ENCODE peak calls at places on chromosomes 7 and 10, in seven cellular contexts. R, D, N, J, B, T and X are unnamed samples.

GRCh38 chr7:105794741-105795729 is 81.4 kb downstream of the ATXN7L1 start:
- DNase-seq in R (no peak), D (no peak), N (no peak), J (no peak), B (no peak), T (no peak), X (no peak)

GRCh38 chr10:99659868-99660366 is 608 bp downstream of the ENTPD7 start:
- DNase-seq in R (no peak), D (no peak), N (peak; percentile 11), J (no peak), B (no peak), T (peak; percentile 30), X (no peak)

GRCh38 chr10:104824378-104825006 is 183.4 kb downstream of the SORCS3 start:
- DNase-seq in R (no peak), D (peak; percentile 31), N (no peak), J (no peak), B (peak; percentile 20), T (peak; percentile 80), X (peak; percentile 26)

GRCh38 chr10:80506189-80506575 is 31.5 kb upstream of the SH2D4B start:
- DNase-seq in R (no peak), D (no peak), N (no peak), J (no peak), B (no peak), T (no peak), X (no peak)

GRCh38 chr7:27277628-27278027 is 35.0 kb downstream of the EVX1 start:
- DNase-seq in R (no peak), D (no peak), N (peak; percentile 66), J (no peak), B (no peak), T (peak; percentile 25), X (peak; percentile 30)

GRCh38 chr10:62048919-62049636 is 147.6 kb downstream of the ARID5B start:
- DNase-seq in R (no peak), D (peak; percentile 85), N (peak; percentile 79), J (no peak), B (no peak), T (peak; percentile 85), X (peak; percentile 74)

GRCh38 chr10:129942936-129943724 is 20.9 kb downstream of the EBF3 start:
- DNase-seq in R (no peak), D (no peak), N (no peak), J (no peak), B (no peak), T (no peak), X (peak; percentile 23)

GRCh38 chr10:92342801-92343200 is 51.8 kb downstream of the MARCHF5 start:
- DNase-seq in R (no peak), D (no peak), N (no peak), J (no peak), B (no peak), T (no peak), X (no peak)

GRCh38 chr10:33129181-33129928 is 171.3 kb upstream of the ITGB1 start:
- DNase-seq in R (no peak), D (no peak), N (no peak), J (no peak), B (no peak), T (no peak), X (no peak)

GRCh38 chr7:26346611-26347200 is 55.0 kb downstream of the SNX10 start:
- DNase-seq in R (no peak), D (peak; percentile 53), N (peak; percentile 47), J (peak; percentile 25), B (no peak), T (no peak), X (no peak)

GRCh38 chr10:31604141-31604540 is 285.1 kb downstream of the ZEB1 start:
- DNase-seq in R (no peak), D (no peak), N (no peak), J (no peak), B (no peak), T (peak; percentile 24), X (no peak)

GRCh38 chr10:11761431-11761830 is 19.2 kb downstream of the ECHDC3 start:
- DNase-seq in R (no peak), D (no peak), N (no peak), J (no peak), B (no peak), T (no peak), X (no peak)

GRCh38 chr10:30645340-30645827 is 15.8 kb upstream of the LYZL2 start:
- DNase-seq in R (no peak), D (no peak), N (no peak), J (no peak), B (no peak), T (peak; percentile 40), X (no peak)

GRCh38 chr10:71852335-71852937 is 1.4 kb upstream of the PSAP start:
- DNase-seq in R (no peak), D (no peak), N (peak; percentile 46), J (no peak), B (peak; percentile 94), T (no peak), X (peak; percentile 64)

GRCh38 chr7:45656431-45656830 is 82.3 kb downstream of the ADCY1 start:
- DNase-seq in R (no peak), D (no peak), N (no peak), J (no peak), B (no peak), T (no peak), X (peak; percentile 19)

GRCh38 chr7:2612445-2613112 is 19.2 kb upstream of the TTYH3 start:
- DNase-seq in R (no peak), D (no peak), N (peak; percentile 50), J (no peak), B (no peak), T (peak; percentile 90), X (peak; percentile 50)

DNA sequence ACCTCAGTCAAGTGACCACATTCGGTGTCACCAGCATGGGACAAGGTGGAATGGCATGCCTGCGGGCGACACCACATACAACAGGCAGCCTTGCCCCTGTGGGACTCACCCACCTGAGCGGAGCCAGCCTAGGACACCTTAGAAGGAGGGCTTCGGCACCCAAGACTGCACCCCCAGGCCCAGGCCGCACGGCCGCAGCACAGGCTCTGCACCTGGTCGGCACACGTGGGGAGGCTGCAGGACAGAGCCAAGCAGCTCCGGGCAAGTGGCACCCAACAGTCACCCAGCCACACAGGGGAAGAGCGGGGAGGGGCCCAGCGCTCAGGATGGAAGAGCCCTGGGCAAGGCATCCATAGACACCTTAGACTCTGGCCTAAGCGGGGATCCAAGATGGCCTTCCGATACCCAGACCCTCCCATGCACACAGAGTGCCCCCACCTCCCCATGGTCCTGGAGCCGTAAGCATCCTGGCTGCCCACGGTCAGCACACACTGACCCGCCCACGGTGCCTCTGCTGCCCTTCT is 16.1 kb upstream of the GPER1 start:
- DNase-seq in R (no peak), D (no peak), N (no peak), J (peak; percentile 74), B (no peak), T (no peak), X (no peak)
- TF ChIP-seq POLR2AphosphoS5 in R (no peak), D (no peak), N (no peak), J (no peak), B (no peak), T (no peak), X (no peak)

DNA sequence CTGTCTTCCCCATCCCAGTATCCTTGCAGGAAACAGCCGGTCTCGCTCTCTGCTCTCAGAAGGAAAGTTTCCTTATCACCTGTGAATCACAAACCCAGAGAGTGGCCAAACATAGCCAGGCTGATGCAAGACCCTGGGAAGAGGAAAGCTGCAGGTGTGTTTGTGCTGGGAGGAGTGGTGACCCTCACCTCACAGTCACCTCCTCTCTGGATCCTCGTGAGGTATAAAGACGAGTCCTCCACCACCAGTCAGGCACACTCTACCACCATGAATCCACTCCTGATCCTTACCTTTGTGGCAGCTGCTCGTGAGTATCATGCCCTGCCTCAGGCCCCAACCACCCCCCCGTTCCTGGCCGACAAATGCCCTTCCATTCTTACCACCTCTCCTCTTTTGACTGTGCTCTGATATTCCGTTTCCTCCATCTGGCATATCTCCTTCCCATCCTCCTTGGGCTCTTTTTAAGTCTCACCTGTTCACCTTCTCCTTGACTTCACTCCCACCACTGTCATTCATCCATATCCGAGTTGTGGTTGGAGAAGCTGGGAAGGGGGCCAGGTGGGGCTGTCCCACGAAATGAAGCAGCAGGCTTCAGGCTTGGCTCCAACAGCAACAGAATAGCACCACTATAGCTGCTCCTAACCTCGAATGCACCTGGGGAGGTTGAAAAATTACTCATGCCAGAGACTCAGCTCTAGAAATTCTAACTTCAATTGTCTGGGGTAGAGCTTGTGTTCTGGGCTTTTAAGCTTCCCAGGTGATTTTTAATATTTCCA is at the start of gene PRSS1:
- DNase-seq in R (no peak), D (no peak), N (no peak), J (no peak), B (no peak), T (no peak), X (peak; percentile 33)
- H3K4me3 ChIP-seq in R (no peak within 1 kb of the TSS), D (no peak within 1 kb of the TSS), N (no peak within 1 kb of the TSS), J (no peak within 1 kb of the TSS), B (no peak within 1 kb of the TSS), T (no peak within 1 kb of the TSS), X (no peak within 1 kb of the TSS)

DNA sequence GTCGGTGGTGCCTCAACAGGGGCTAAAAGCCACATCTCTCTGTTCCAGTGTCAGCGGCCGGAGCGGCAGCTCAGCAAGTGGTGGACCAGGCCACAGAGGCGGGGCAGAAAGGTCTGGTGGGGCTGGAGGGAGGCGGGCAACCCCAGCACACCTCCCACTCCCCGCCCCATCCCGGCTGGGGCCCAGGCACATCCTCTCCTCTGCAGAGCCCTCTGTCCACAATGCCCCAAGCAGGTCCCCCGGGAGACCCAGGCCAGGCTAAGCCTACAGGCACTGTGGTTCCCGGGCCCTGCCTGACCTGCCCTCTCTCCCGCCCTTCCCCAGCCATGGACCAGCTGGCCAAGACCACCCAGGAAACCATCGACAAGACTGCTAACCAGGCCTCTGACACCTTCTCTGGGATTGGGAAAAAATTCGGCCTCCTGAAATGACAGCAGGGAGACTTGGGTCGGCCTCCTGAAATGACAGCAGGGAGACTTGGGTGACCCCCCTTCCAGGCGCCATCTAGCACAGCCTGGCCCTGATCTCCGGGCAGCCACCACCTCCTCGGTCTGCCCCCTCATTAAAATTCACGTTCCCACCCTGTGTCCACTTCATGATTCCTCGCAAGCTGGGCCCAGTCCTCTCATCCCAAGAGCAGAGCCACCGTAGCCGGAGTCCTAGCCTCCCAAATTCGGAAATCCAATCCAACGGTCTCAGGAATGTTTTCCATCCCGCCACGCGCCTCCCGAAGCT is 2.0 kb downstream of the ADIRF start:
- DNase-seq in R (no peak), D (peak; percentile 63), N (peak; percentile 68), J (peak; percentile 91), B (no peak), T (peak; percentile 48), X (peak; percentile 54)
- TF ChIP-seq POLR2AphosphoS5 in R (no peak), D (peak; percentile 47), N (peak; percentile 51), J (peak; percentile 51), B (no peak), T (peak; percentile 23), X (peak; percentile 28)

GRCh38 chr10:123507298-123507697 is 158.9 kb upstream of the GPR26 start:
- DNase-seq in R (no peak), D (no peak), N (no peak), J (no peak), B (no peak), T (no peak), X (no peak)
- H3K4me3 ChIP-seq in R (no peak overlapping the region), D (no peak overlapping the region), N (no peak overlapping the region), J (no peak overlapping the region), B (no peak overlapping the region), T (no peak overlapping the region), X (no peak overlapping the region)

GRCh38 chr7:141072548-141073172 is 1.2 kb upstream of the TMEM178B start:
- DNase-seq in R (no peak), D (peak; percentile 79), N (peak; percentile 19), J (peak; percentile 85), B (peak; percentile 28), T (peak; percentile 70), X (no peak)
- TF ChIP-seq POLR2AphosphoS5 in R (no peak), D (peak; percentile 60), N (peak; percentile 30), J (no peak), B (no peak), T (no peak), X (no peak)